ENCODE peak calls at places on chromosomes 4 and X, in ten cellular contexts. One of them, this sample, is unnamed.

GRCh38 chr4:52995341-52996030 is 133.4 kb downstream of the RASL11B start:
- DNase-seq in cardiac muscle cell: peak
- DNase-seq in endothelial cell: no peak
- DNase-seq in HL-60: no peak
- DNase-seq in lung: no peak
- DNase-seq in Calu3: no peak
- DNase-seq in SK-N-SH: no peak
- DNase-seq in Peyer's patch: no peak
- DNase-seq in neural progenitor cell: no peak
- DNase-seq in AG09319: no peak
- DNase-seq in this sample: no peak

GRCh38 chrX:15686818-15687685 is 22.4 kb upstream of the CLTRN start:
- DNase-seq in cardiac muscle cell: peak
- DNase-seq in endothelial cell: peak
- DNase-seq in HL-60: no peak
- DNase-seq in lung: peak
- DNase-seq in Calu3: peak
- DNase-seq in SK-N-SH: peak
- DNase-seq in Peyer's patch: peak
- DNase-seq in neural progenitor cell: peak
- DNase-seq in AG09319: peak
- DNase-seq in this sample: peak

GRCh38 chrX:46791927-46792825 is 33.3 kb upstream of the SLC9A7 start:
- DNase-seq in cardiac muscle cell: peak
- DNase-seq in endothelial cell: no peak
- DNase-seq in HL-60: peak
- DNase-seq in lung: no peak
- DNase-seq in Calu3: peak
- DNase-seq in SK-N-SH: no peak
- DNase-seq in Peyer's patch: peak
- DNase-seq in neural progenitor cell: peak
- DNase-seq in AG09319: peak
- DNase-seq in this sample: no peak

GRCh38 chr4:145066063-145066501 is 31.9 kb downstream of the ANAPC10 start:
- DNase-seq in cardiac muscle cell: no peak
- DNase-seq in endothelial cell: no peak
- DNase-seq in HL-60: no peak
- DNase-seq in lung: no peak
- DNase-seq in Calu3: no peak
- DNase-seq in SK-N-SH: no peak
- DNase-seq in Peyer's patch: no peak
- DNase-seq in neural progenitor cell: peak
- DNase-seq in AG09319: no peak
- DNase-seq in this sample: no peak

GRCh38 chrX:95318882-95319281 is 1365.8 kb upstream of the DIAPH2 start:
- DNase-seq in cardiac muscle cell: no peak
- DNase-seq in endothelial cell: peak
- DNase-seq in HL-60: no peak
- DNase-seq in lung: no peak
- DNase-seq in Calu3: no peak
- DNase-seq in SK-N-SH: peak
- DNase-seq in Peyer's patch: no peak
- DNase-seq in neural progenitor cell: peak
- DNase-seq in AG09319: no peak
- DNase-seq in this sample: peak

GRCh38 chrX:100926453-100926852 is 2.3 kb downstream of the XKRX start:
- DNase-seq in cardiac muscle cell: no peak
- DNase-seq in endothelial cell: no peak
- DNase-seq in HL-60: no peak
- DNase-seq in lung: no peak
- DNase-seq in Calu3: no peak
- DNase-seq in SK-N-SH: no peak
- DNase-seq in Peyer's patch: no peak
- DNase-seq in neural progenitor cell: no peak
- DNase-seq in AG09319: no peak
- DNase-seq in this sample: no peak

GRCh38 chr4:158823461-158823873 is 54.6 kb downstream of the FNIP2 start:
- DNase-seq in cardiac muscle cell: peak
- DNase-seq in endothelial cell: no peak
- DNase-seq in HL-60: no peak
- DNase-seq in lung: no peak
- DNase-seq in Calu3: no peak
- DNase-seq in SK-N-SH: no peak
- DNase-seq in Peyer's patch: no peak
- DNase-seq in neural progenitor cell: no peak
- DNase-seq in AG09319: no peak
- DNase-seq in this sample: no peak

GRCh38 chr4:121199742-121200561 is 35.8 kb upstream of the TNIP3 start:
- DNase-seq in cardiac muscle cell: no peak
- DNase-seq in endothelial cell: no peak
- DNase-seq in HL-60: peak
- DNase-seq in lung: no peak
- DNase-seq in Calu3: no peak
- DNase-seq in SK-N-SH: no peak
- DNase-seq in Peyer's patch: peak
- DNase-seq in neural progenitor cell: no peak
- DNase-seq in AG09319: no peak
- DNase-seq in this sample: no peak

GRCh38 chr4:174192943-174193342 is 90.5 kb downstream of the FBXO8 start:
- DNase-seq in cardiac muscle cell: no peak
- DNase-seq in endothelial cell: no peak
- DNase-seq in HL-60: no peak
- DNase-seq in lung: no peak
- DNase-seq in Calu3: no peak
- DNase-seq in SK-N-SH: peak
- DNase-seq in Peyer's patch: no peak
- DNase-seq in neural progenitor cell: no peak
- DNase-seq in AG09319: no peak
- DNase-seq in this sample: no peak

GRCh38 chrX:106906361-106906760 is 3.2 kb upstream of the RIPPLY1 start:
- DNase-seq in cardiac muscle cell: peak
- DNase-seq in endothelial cell: no peak
- DNase-seq in HL-60: no peak
- DNase-seq in lung: peak
- DNase-seq in Calu3: peak
- DNase-seq in SK-N-SH: no peak
- DNase-seq in Peyer's patch: no peak
- DNase-seq in neural progenitor cell: no peak
- DNase-seq in AG09319: no peak
- DNase-seq in this sample: no peak

GRCh38 chrX:120251471-120252011 is 929 bp downstream of the ZBTB33 start:
- DNase-seq in cardiac muscle cell: peak
- DNase-seq in endothelial cell: peak
- DNase-seq in HL-60: peak
- DNase-seq in lung: no peak
- DNase-seq in Calu3: peak
- DNase-seq in SK-N-SH: peak
- DNase-seq in Peyer's patch: peak
- DNase-seq in neural progenitor cell: peak
- DNase-seq in AG09319: no peak
- DNase-seq in this sample: peak

GRCh38 chr4:41632481-41633073 is 94.6 kb downstream of the LIMCH1 start:
- DNase-seq in cardiac muscle cell: no peak
- DNase-seq in endothelial cell: no peak
- DNase-seq in HL-60: no peak
- DNase-seq in lung: no peak
- DNase-seq in Calu3: no peak
- DNase-seq in SK-N-SH: no peak
- DNase-seq in Peyer's patch: no peak
- DNase-seq in neural progenitor cell: no peak
- DNase-seq in AG09319: no peak
- DNase-seq in this sample: no peak

GRCh38 chrX:18133605-18134004 is 87.1 kb downstream of the BEND2 start:
- DNase-seq in cardiac muscle cell: no peak
- DNase-seq in endothelial cell: no peak
- DNase-seq in HL-60: no peak
- DNase-seq in lung: no peak
- DNase-seq in Calu3: no peak
- DNase-seq in SK-N-SH: no peak
- DNase-seq in Peyer's patch: no peak
- DNase-seq in neural progenitor cell: no peak
- DNase-seq in AG09319: no peak
- DNase-seq in this sample: no peak

GRCh38 chrX:45007598-45007997 is 134.6 kb downstream of the KDM6A start:
- DNase-seq in cardiac muscle cell: no peak
- DNase-seq in endothelial cell: no peak
- DNase-seq in HL-60: peak
- DNase-seq in lung: no peak
- DNase-seq in Calu3: no peak
- DNase-seq in SK-N-SH: no peak
- DNase-seq in Peyer's patch: no peak
- DNase-seq in neural progenitor cell: no peak
- DNase-seq in AG09319: no peak
- DNase-seq in this sample: no peak

GRCh38 chrX:106919932-106920452 is at the start of gene CLDN2:
- DNase-seq in cardiac muscle cell: no peak
- DNase-seq in endothelial cell: no peak
- DNase-seq in HL-60: no peak
- DNase-seq in lung: no peak
- DNase-seq in Calu3: no peak
- DNase-seq in SK-N-SH: no peak
- DNase-seq in Peyer's patch: no peak
- DNase-seq in neural progenitor cell: peak
- DNase-seq in AG09319: no peak
- DNase-seq in this sample: peak

DNA sequence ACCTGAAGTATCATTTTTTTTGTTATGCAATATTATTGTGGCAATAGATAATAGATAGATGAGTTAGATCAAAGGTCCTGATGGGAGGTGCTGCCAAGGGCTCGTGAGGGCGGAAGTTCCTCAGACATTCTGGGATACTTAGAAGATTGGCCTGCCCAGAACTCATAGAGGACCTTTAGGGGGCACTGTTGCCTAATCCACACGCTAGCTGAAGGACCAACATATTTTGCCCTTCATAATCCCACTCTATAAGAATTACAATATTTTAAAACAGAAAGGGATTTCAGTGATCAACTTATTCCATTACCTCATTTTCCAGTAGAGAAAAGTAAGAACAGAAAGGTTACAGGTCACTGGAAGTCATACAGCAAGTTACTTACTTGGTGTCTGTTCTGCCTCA is 22.9 kb upstream of the COX7B2 start:
- DNase-seq in cardiac muscle cell: peak
- DNase-seq in endothelial cell: peak
- DNase-seq in HL-60: peak
- DNase-seq in lung: no peak
- DNase-seq in Calu3: peak
- DNase-seq in SK-N-SH: no peak
- DNase-seq in Peyer's patch: peak
- DNase-seq in neural progenitor cell: peak
- DNase-seq in AG09319: no peak
- DNase-seq in this sample: peak
- TF ChIP-seq CTCF in cardiac muscle cell: peak
- TF ChIP-seq CTCF in endothelial cell: peak
- TF ChIP-seq CTCF in HL-60: peak
- TF ChIP-seq CTCF in lung: no peak
- TF ChIP-seq CTCF in Calu3: no peak
- TF ChIP-seq CTCF in SK-N-SH: peak
- TF ChIP-seq CTCF in Peyer's patch: peak
- TF ChIP-seq CTCF in neural progenitor cell: peak
- TF ChIP-seq CTCF in AG09319: peak
- TF ChIP-seq CTCF in this sample: peak

DNA sequence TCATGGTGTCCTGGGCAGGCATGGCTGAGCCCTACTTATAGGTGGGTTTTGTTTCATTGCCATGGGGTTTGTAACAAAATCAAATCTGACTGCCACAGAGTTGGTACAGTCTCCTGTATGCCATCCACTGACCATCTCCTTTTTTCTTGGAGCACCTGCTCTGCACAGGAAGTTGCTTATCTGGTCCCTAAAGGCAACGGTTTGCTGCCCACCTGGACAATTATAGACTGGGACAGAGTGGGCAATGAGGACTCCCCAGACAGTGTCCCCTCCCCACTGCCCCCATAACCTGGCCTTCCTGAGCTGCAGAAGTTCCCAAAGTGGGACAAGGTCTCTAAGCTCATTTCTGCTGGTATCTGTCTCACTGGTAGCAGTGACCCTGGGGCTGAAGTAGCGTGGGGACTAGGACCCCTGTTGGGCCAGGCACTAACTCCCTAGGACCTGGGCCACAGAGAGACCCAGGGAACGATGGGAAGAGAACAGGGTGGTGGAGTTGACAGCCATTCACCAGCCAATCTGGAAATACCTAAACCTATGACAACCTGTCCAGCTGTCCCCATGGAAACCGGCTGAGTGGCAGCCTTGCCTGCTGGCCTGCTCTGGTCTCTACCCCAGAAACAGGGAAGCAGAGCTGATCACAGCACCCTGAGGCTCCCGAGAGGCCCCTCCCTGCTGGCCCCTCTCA is 64.7 kb downstream of the WFS1 start:
- DNase-seq in cardiac muscle cell: no peak
- DNase-seq in endothelial cell: no peak
- DNase-seq in HL-60: no peak
- DNase-seq in lung: no peak
- DNase-seq in Calu3: no peak
- DNase-seq in SK-N-SH: no peak
- DNase-seq in Peyer's patch: no peak
- DNase-seq in neural progenitor cell: no peak
- DNase-seq in AG09319: no peak
- DNase-seq in this sample: no peak
- TF ChIP-seq CTCF in cardiac muscle cell: no peak
- TF ChIP-seq CTCF in endothelial cell: peak
- TF ChIP-seq CTCF in HL-60: no peak
- TF ChIP-seq CTCF in lung: no peak
- TF ChIP-seq CTCF in Calu3: no peak
- TF ChIP-seq CTCF in SK-N-SH: no peak
- TF ChIP-seq CTCF in Peyer's patch: no peak
- TF ChIP-seq CTCF in neural progenitor cell: no peak
- TF ChIP-seq CTCF in AG09319: no peak
- TF ChIP-seq CTCF in this sample: no peak

GRCh38 chr4:83489711-83490326 is 4.9 kb upstream of the ABRAXAS1 start:
- DNase-seq in cardiac muscle cell: no peak
- DNase-seq in endothelial cell: no peak
- DNase-seq in HL-60: no peak
- DNase-seq in lung: no peak
- DNase-seq in Calu3: peak
- DNase-seq in SK-N-SH: no peak
- DNase-seq in Peyer's patch: no peak
- DNase-seq in neural progenitor cell: peak
- DNase-seq in AG09319: no peak
- DNase-seq in this sample: no peak
- TF ChIP-seq CTCF in cardiac muscle cell: no peak
- TF ChIP-seq CTCF in endothelial cell: no peak
- TF ChIP-seq CTCF in HL-60: no peak
- TF ChIP-seq CTCF in lung: no peak
- TF ChIP-seq CTCF in Calu3: no peak
- TF ChIP-seq CTCF in SK-N-SH: no peak
- TF ChIP-seq CTCF in Peyer's patch: no peak
- TF ChIP-seq CTCF in neural progenitor cell: no peak
- TF ChIP-seq CTCF in AG09319: no peak
- TF ChIP-seq CTCF in this sample: no peak

DNA sequence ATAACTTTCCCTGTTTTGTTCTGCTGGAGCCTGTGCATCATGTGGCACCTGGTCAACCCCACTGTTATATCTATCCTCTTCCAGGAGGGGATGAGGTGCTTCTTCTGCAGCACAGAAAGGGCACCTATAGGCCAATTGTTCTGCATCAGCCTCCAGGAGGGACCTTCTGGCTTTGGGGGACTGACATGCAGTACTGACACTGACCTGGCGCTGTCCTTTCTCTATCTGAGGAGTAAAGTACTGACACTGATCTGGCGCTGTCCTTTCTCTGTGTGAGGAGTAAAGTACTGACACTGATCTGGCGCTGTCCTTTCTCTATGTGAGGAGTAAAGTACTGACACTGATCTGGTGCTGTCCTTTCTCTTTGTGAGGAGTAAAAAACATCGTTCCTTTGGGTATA is 498.4 kb downstream of the PACRGL start:
- DNase-seq in cardiac muscle cell: no peak
- DNase-seq in endothelial cell: no peak
- DNase-seq in HL-60: no peak
- DNase-seq in lung: no peak
- DNase-seq in Calu3: no peak
- DNase-seq in SK-N-SH: no peak
- DNase-seq in Peyer's patch: no peak
- DNase-seq in neural progenitor cell: no peak
- DNase-seq in AG09319: no peak
- DNase-seq in this sample: no peak
- TF ChIP-seq CTCF in cardiac muscle cell: no peak
- TF ChIP-seq CTCF in endothelial cell: no peak
- TF ChIP-seq CTCF in HL-60: no peak
- TF ChIP-seq CTCF in lung: no peak
- TF ChIP-seq CTCF in Calu3: no peak
- TF ChIP-seq CTCF in SK-N-SH: no peak
- TF ChIP-seq CTCF in Peyer's patch: no peak
- TF ChIP-seq CTCF in neural progenitor cell: no peak
- TF ChIP-seq CTCF in AG09319: no peak
- TF ChIP-seq CTCF in this sample: no peak